ENCODE peak calls at places on chromosomes 6 and 20, in five cellular contexts. One of them, this sample, is unnamed.
A peak's percentile ranks its signal among the peaks of the same experiment; 100 is the strongest.

GRCh38 chr6:121857551-121857950 is 422.1 kb downstream of the GJA1 start:
- DNase-seq in NCI-H1694: no peak
- DNase-seq in CD8-positive, alpha-beta memory T cell: no peak
- DNase-seq in OCI-LY7: no peak
- DNase-seq in uterus: no peak
- DNase-seq in this sample: no peak

GRCh38 chr6:20770776-20771175 is 236.5 kb downstream of the CDKAL1 start:
- DNase-seq in NCI-H1694: no peak
- DNase-seq in CD8-positive, alpha-beta memory T cell: no peak
- DNase-seq in OCI-LY7: no peak
- DNase-seq in uterus: no peak
- DNase-seq in this sample: no peak

GRCh38 chr20:43949741-43950618 is 35.3 kb downstream of the TOX2 start:
- DNase-seq in NCI-H1694: no peak
- DNase-seq in CD8-positive, alpha-beta memory T cell: peak; percentile 71
- DNase-seq in OCI-LY7: peak; percentile 64
- DNase-seq in uterus: no peak
- DNase-seq in this sample: peak; percentile 51

GRCh38 chr6:136037885-136038460 is 186.5 kb downstream of the PDE7B start:
- DNase-seq in NCI-H1694: peak; percentile 3
- DNase-seq in CD8-positive, alpha-beta memory T cell: no peak
- DNase-seq in OCI-LY7: no peak
- DNase-seq in uterus: peak; percentile 41
- DNase-seq in this sample: no peak

GRCh38 chr6:54646551-54647300 is 199.8 kb upstream of the FAM83B start:
- DNase-seq in NCI-H1694: no peak
- DNase-seq in CD8-positive, alpha-beta memory T cell: no peak
- DNase-seq in OCI-LY7: no peak
- DNase-seq in uterus: no peak
- DNase-seq in this sample: no peak

GRCh38 chr6:150905769-150906168 is 40.3 kb downstream of the MTHFD1L start:
- DNase-seq in NCI-H1694: no peak
- DNase-seq in CD8-positive, alpha-beta memory T cell: no peak
- DNase-seq in OCI-LY7: no peak
- DNase-seq in uterus: no peak
- DNase-seq in this sample: no peak

GRCh38 chr20:8509809-8510208 is 377.7 kb downstream of the PLCB1 start:
- DNase-seq in NCI-H1694: peak; percentile 6
- DNase-seq in CD8-positive, alpha-beta memory T cell: no peak
- DNase-seq in OCI-LY7: no peak
- DNase-seq in uterus: no peak
- DNase-seq in this sample: no peak

GRCh38 chr6:33375143-33375649 is 16.4 kb upstream of the KIFC1 start:
- DNase-seq in NCI-H1694: peak; percentile 29
- DNase-seq in CD8-positive, alpha-beta memory T cell: no peak
- DNase-seq in OCI-LY7: no peak
- DNase-seq in uterus: peak; percentile 79
- DNase-seq in this sample: peak; percentile 82

GRCh38 chr6:158564243-158565121 is 4.6 kb downstream of the TMEM181 start:
- DNase-seq in NCI-H1694: no peak
- DNase-seq in CD8-positive, alpha-beta memory T cell: peak; percentile 12
- DNase-seq in OCI-LY7: no peak
- DNase-seq in uterus: no peak
- DNase-seq in this sample: no peak

GRCh38 chr20:916125-916799 is at the start of gene ANGPT4:
- DNase-seq in NCI-H1694: no peak
- DNase-seq in CD8-positive, alpha-beta memory T cell: no peak
- DNase-seq in OCI-LY7: no peak
- DNase-seq in uterus: no peak
- DNase-seq in this sample: no peak

GRCh38 chr6:89079611-89080213 is 839 bp upstream of the PNRC1 start:
- DNase-seq in NCI-H1694: no peak
- DNase-seq in CD8-positive, alpha-beta memory T cell: peak; percentile 80
- DNase-seq in OCI-LY7: peak; percentile 58
- DNase-seq in uterus: peak; percentile 40
- DNase-seq in this sample: peak; percentile 56

GRCh38 chr20:31497838-31498540 is 16.3 kb upstream of the HM13 start:
- DNase-seq in NCI-H1694: no peak
- DNase-seq in CD8-positive, alpha-beta memory T cell: no peak
- DNase-seq in OCI-LY7: no peak
- DNase-seq in uterus: peak; percentile 53
- DNase-seq in this sample: no peak

GRCh38 chr6:7087066-7087465 is 20.7 kb upstream of the RREB1 start:
- DNase-seq in NCI-H1694: no peak
- DNase-seq in CD8-positive, alpha-beta memory T cell: no peak
- DNase-seq in OCI-LY7: no peak
- DNase-seq in uterus: no peak
- DNase-seq in this sample: no peak

GRCh38 chr20:47319517-47320252 is 36.8 kb downstream of the ZMYND8 start:
- DNase-seq in NCI-H1694: no peak
- DNase-seq in CD8-positive, alpha-beta memory T cell: no peak
- DNase-seq in OCI-LY7: no peak
- DNase-seq in uterus: peak; percentile 64
- DNase-seq in this sample: peak; percentile 84

GRCh38 chr6:106529438-106529837 is 99.9 kb downstream of the RTN4IP1 start:
- DNase-seq in NCI-H1694: no peak
- DNase-seq in CD8-positive, alpha-beta memory T cell: no peak
- DNase-seq in OCI-LY7: no peak
- DNase-seq in uterus: no peak
- DNase-seq in this sample: no peak

GRCh38 chr6:3987072-3987471 is 91.9 kb downstream of the FAM217A start:
- DNase-seq in NCI-H1694: no peak
- DNase-seq in CD8-positive, alpha-beta memory T cell: no peak
- DNase-seq in OCI-LY7: no peak
- DNase-seq in uterus: no peak
- DNase-seq in this sample: peak; percentile 50

GRCh38 chr6:156589281-156589680 is 187.9 kb upstream of the ARID1B start:
- DNase-seq in NCI-H1694: no peak
- DNase-seq in CD8-positive, alpha-beta memory T cell: no peak
- DNase-seq in OCI-LY7: no peak
- DNase-seq in uterus: no peak
- DNase-seq in this sample: no peak

GRCh38 chr20:10249048-10249770 is 30.6 kb downstream of the SNAP25 start:
- DNase-seq in NCI-H1694: peak; percentile 19
- DNase-seq in CD8-positive, alpha-beta memory T cell: no peak
- DNase-seq in OCI-LY7: no peak
- DNase-seq in uterus: no peak
- DNase-seq in this sample: no peak

GRCh38 chr6:36679043-36679821 is 718 bp downstream of the CDKN1A start:
- DNase-seq in NCI-H1694: no peak
- DNase-seq in CD8-positive, alpha-beta memory T cell: peak; percentile 16
- DNase-seq in OCI-LY7: no peak
- DNase-seq in uterus: peak; percentile 80
- DNase-seq in this sample: peak; percentile 53

GRCh38 chr20:32764000-32764960 is 2.1 kb downstream of the DNMT3B start:
- DNase-seq in NCI-H1694: no peak
- DNase-seq in CD8-positive, alpha-beta memory T cell: no peak
- DNase-seq in OCI-LY7: no peak
- DNase-seq in uterus: no peak
- DNase-seq in this sample: no peak

GRCh38 chr20:21230686-21231085 is 72.4 kb upstream of the XRN2 start:
- DNase-seq in NCI-H1694: no peak
- DNase-seq in CD8-positive, alpha-beta memory T cell: no peak
- DNase-seq in OCI-LY7: no peak
- DNase-seq in uterus: no peak
- DNase-seq in this sample: no peak

GRCh38 chr6:166056637-166057036 is 111.0 kb downstream of the TBXT start:
- DNase-seq in NCI-H1694: no peak
- DNase-seq in CD8-positive, alpha-beta memory T cell: no peak
- DNase-seq in OCI-LY7: no peak
- DNase-seq in uterus: peak; percentile 87
- DNase-seq in this sample: peak; percentile 67

GRCh38 chr6:93417421-93417996 is 1.9 kb downstream of the EPHA7 start:
- DNase-seq in NCI-H1694: no peak
- DNase-seq in CD8-positive, alpha-beta memory T cell: no peak
- DNase-seq in OCI-LY7: no peak
- DNase-seq in uterus: no peak
- DNase-seq in this sample: no peak

GRCh38 chr6:2674857-2675256 is 75.9 kb downstream of the MYLK4 start:
- DNase-seq in NCI-H1694: no peak
- DNase-seq in CD8-positive, alpha-beta memory T cell: no peak
- DNase-seq in OCI-LY7: no peak
- DNase-seq in uterus: no peak
- DNase-seq in this sample: no peak

GRCh38 chr6:150891886-150892485 is 26.5 kb downstream of the MTHFD1L start:
- DNase-seq in NCI-H1694: peak; percentile 85
- DNase-seq in CD8-positive, alpha-beta memory T cell: peak; percentile 36
- DNase-seq in OCI-LY7: peak; percentile 68
- DNase-seq in uterus: peak; percentile 76
- DNase-seq in this sample: peak; percentile 80

GRCh38 chr6:111973897-111974639 is 79.8 kb upstream of the CCN6 start:
- DNase-seq in NCI-H1694: no peak
- DNase-seq in CD8-positive, alpha-beta memory T cell: peak; percentile 37
- DNase-seq in OCI-LY7: no peak
- DNase-seq in uterus: no peak
- DNase-seq in this sample: no peak

GRCh38 chr20:44070139-44070900 is 116.7 kb downstream of the JPH2 start:
- DNase-seq in NCI-H1694: no peak
- DNase-seq in CD8-positive, alpha-beta memory T cell: peak; percentile 93
- DNase-seq in OCI-LY7: no peak
- DNase-seq in uterus: no peak
- DNase-seq in this sample: no peak

GRCh38 chr6:5606546-5606945 is 345.2 kb downstream of the FARS2 start:
- DNase-seq in NCI-H1694: no peak
- DNase-seq in CD8-positive, alpha-beta memory T cell: no peak
- DNase-seq in OCI-LY7: no peak
- DNase-seq in uterus: no peak
- DNase-seq in this sample: no peak

GRCh38 chr20:17612287-17612974 is 42.6 kb downstream of the DSTN start:
- DNase-seq in NCI-H1694: no peak
- DNase-seq in CD8-positive, alpha-beta memory T cell: peak; percentile 67
- DNase-seq in OCI-LY7: no peak
- DNase-seq in uterus: no peak
- DNase-seq in this sample: peak; percentile 44

GRCh38 chr6:119100115-119100514 is 21.7 kb upstream of the FAM184A start:
- DNase-seq in NCI-H1694: no peak
- DNase-seq in CD8-positive, alpha-beta memory T cell: no peak
- DNase-seq in OCI-LY7: no peak
- DNase-seq in uterus: no peak
- DNase-seq in this sample: no peak

GRCh38 chr6:70375166-70375565 is 38.1 kb upstream of the FAM135A start:
- DNase-seq in NCI-H1694: no peak
- DNase-seq in CD8-positive, alpha-beta memory T cell: no peak
- DNase-seq in OCI-LY7: no peak
- DNase-seq in uterus: no peak
- DNase-seq in this sample: no peak

GRCh38 chr6:36800223-36801095 is 38.8 kb downstream of the CPNE5 start:
- DNase-seq in NCI-H1694: no peak
- DNase-seq in CD8-positive, alpha-beta memory T cell: no peak
- DNase-seq in OCI-LY7: no peak
- DNase-seq in uterus: no peak
- DNase-seq in this sample: no peak